ENCODE peak calls at places on chromosome 4, in six cellular contexts. One of them, this sample, is unnamed.

GRCh38 chr4:189304755-189305154 is 635.9 kb upstream of the FRG1 start:
- DNase-seq in H9: no peak
- DNase-seq in IMR-90: peak; percentile 62
- DNase-seq in H1: no peak
- DNase-seq in mesenchymal stem cell: peak; percentile 75
- DNase-seq in trophoblast cell: peak; percentile 9
- DNase-seq in this sample: no peak

GRCh38 chr4:111854494-111855087 is 290.7 kb upstream of the FAM241A start:
- DNase-seq in H9: no peak
- DNase-seq in IMR-90: peak; percentile 30
- DNase-seq in H1: no peak
- DNase-seq in mesenchymal stem cell: peak; percentile 52
- DNase-seq in trophoblast cell: peak; percentile 58
- DNase-seq in this sample: peak; percentile 21

GRCh38 chr4:41213563-41214157 is 682 bp downstream of the APBB2 start:
- DNase-seq in H9: no peak
- DNase-seq in IMR-90: no peak
- DNase-seq in H1: no peak
- DNase-seq in mesenchymal stem cell: peak; percentile 57
- DNase-seq in trophoblast cell: no peak
- DNase-seq in this sample: no peak

GRCh38 chr4:80207172-80207583 is 9.9 kb downstream of the PRDM8 start:
- DNase-seq in H9: peak; percentile 63
- DNase-seq in IMR-90: no peak
- DNase-seq in H1: no peak
- DNase-seq in mesenchymal stem cell: no peak
- DNase-seq in trophoblast cell: no peak
- DNase-seq in this sample: no peak

GRCh38 chr4:47533689-47534347 is 48.7 kb downstream of the ATP10D start:
- DNase-seq in H9: no peak
- DNase-seq in IMR-90: peak; percentile 37
- DNase-seq in H1: no peak
- DNase-seq in mesenchymal stem cell: no peak
- DNase-seq in trophoblast cell: peak; percentile 36
- DNase-seq in this sample: no peak

GRCh38 chr4:15729910-15730533 is 27.2 kb downstream of the BST1 start:
- DNase-seq in H9: no peak
- DNase-seq in IMR-90: peak; percentile 53
- DNase-seq in H1: no peak
- DNase-seq in mesenchymal stem cell: peak; percentile 57
- DNase-seq in trophoblast cell: peak; percentile 87
- DNase-seq in this sample: peak; percentile 29

GRCh38 chr4:175308236-175308635 is 390.1 kb downstream of the ADAM29 start:
- DNase-seq in H9: no peak
- DNase-seq in IMR-90: peak; percentile 58
- DNase-seq in H1: no peak
- DNase-seq in mesenchymal stem cell: peak; percentile 13
- DNase-seq in trophoblast cell: no peak
- DNase-seq in this sample: no peak

GRCh38 chr4:177159600-177159999 is 150.1 kb upstream of the NEIL3 start:
- DNase-seq in H9: peak; percentile 29
- DNase-seq in IMR-90: no peak
- DNase-seq in H1: no peak
- DNase-seq in mesenchymal stem cell: no peak
- DNase-seq in trophoblast cell: no peak
- DNase-seq in this sample: no peak

GRCh38 chr4:125773502-125773901 is 458.7 kb downstream of the FAT4 start:
- DNase-seq in H9: no peak
- DNase-seq in IMR-90: no peak
- DNase-seq in H1: no peak
- DNase-seq in mesenchymal stem cell: no peak
- DNase-seq in trophoblast cell: no peak
- DNase-seq in this sample: no peak
- H4K91ac ChIP-seq in H9: no peak overlapping the region
- H4K91ac ChIP-seq in IMR-90: no peak overlapping the region
- H4K91ac ChIP-seq in H1: no peak overlapping the region
- H4K91ac ChIP-seq in mesenchymal stem cell: no peak overlapping the region
- H4K91ac ChIP-seq in trophoblast cell: no peak overlapping the region
- H4K91ac ChIP-seq in this sample: no peak overlapping the region

GRCh38 chr4:89296871-89297270 is 10.7 kb downstream of the GPRIN3 start:
- DNase-seq in H9: no peak
- DNase-seq in IMR-90: no peak
- DNase-seq in H1: no peak
- DNase-seq in mesenchymal stem cell: no peak
- DNase-seq in trophoblast cell: no peak
- DNase-seq in this sample: no peak

GRCh38 chr4:89298788-89299152 is 8.8 kb downstream of the GPRIN3 start:
- DNase-seq in H9: no peak
- DNase-seq in IMR-90: no peak
- DNase-seq in H1: no peak
- DNase-seq in mesenchymal stem cell: peak; percentile 43
- DNase-seq in trophoblast cell: no peak
- DNase-seq in this sample: no peak

GRCh38 chr4:89299153-89299789 is 8.3 kb downstream of the GPRIN3 start:
- DNase-seq in H9: no peak
- DNase-seq in IMR-90: no peak
- DNase-seq in H1: no peak
- DNase-seq in mesenchymal stem cell: no peak
- DNase-seq in trophoblast cell: no peak
- DNase-seq in this sample: no peak

GRCh38 chr4:89296399-89296798 is 11.2 kb downstream of the GPRIN3 start:
- DNase-seq in H9: no peak
- DNase-seq in IMR-90: no peak
- DNase-seq in H1: no peak
- DNase-seq in mesenchymal stem cell: no peak
- DNase-seq in trophoblast cell: no peak
- DNase-seq in this sample: no peak

DNA sequence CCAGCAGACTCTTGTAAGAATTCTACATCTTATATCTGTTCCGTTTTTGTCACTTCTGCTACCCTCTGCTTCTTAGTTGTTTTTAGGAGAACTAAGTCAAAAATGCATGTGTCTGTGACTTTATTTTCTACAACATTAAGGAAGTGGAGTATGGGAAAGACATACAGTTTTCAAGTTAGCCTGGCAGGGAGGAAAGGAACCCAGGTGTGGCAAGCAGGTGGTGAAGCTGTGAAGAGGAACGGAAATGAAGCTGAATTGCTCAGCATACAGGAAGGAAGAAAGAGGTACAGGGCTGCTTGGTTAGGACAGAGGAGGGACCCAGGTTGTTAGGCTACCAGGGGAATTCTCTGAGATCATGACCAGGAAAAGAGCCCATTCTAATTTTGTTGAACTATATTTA is 9.4 kb downstream of the GPRIN3 start:
- DNase-seq in H9: no peak
- DNase-seq in IMR-90: no peak
- DNase-seq in H1: no peak
- DNase-seq in mesenchymal stem cell: no peak
- DNase-seq in trophoblast cell: no peak
- DNase-seq in this sample: no peak
- H3K27ac ChIP-seq in H9: no peak overlapping the region
- H3K27ac ChIP-seq in IMR-90: no peak overlapping the region
- H3K27ac ChIP-seq in H1: no peak overlapping the region
- H3K27ac ChIP-seq in mesenchymal stem cell: no peak overlapping the region
- H3K27ac ChIP-seq in trophoblast cell: no peak overlapping the region
- H3K27ac ChIP-seq in this sample: no peak overlapping the region

GRCh38 chr4:148454835-148455234 is 12.6 kb upstream of the NR3C2 start:
- DNase-seq in H9: no peak
- DNase-seq in IMR-90: peak; percentile 23
- DNase-seq in H1: no peak
- DNase-seq in mesenchymal stem cell: no peak
- DNase-seq in trophoblast cell: peak; percentile 72
- DNase-seq in this sample: no peak
- H4K91ac ChIP-seq in H9: no peak overlapping the region
- H4K91ac ChIP-seq in IMR-90: no peak overlapping the region
- H4K91ac ChIP-seq in H1: no peak overlapping the region
- H4K91ac ChIP-seq in mesenchymal stem cell: no peak overlapping the region
- H4K91ac ChIP-seq in trophoblast cell: no peak overlapping the region
- H4K91ac ChIP-seq in this sample: no peak overlapping the region

GRCh38 chr4:157222764-157223145 is 2.2 kb downstream of the GRIA2 start:
- DNase-seq in H9: no peak
- DNase-seq in IMR-90: no peak
- DNase-seq in H1: no peak
- DNase-seq in mesenchymal stem cell: no peak
- DNase-seq in trophoblast cell: no peak
- DNase-seq in this sample: no peak

GRCh38 chr4:157221895-157222763 is 1.6 kb downstream of the GRIA2 start:
- DNase-seq in H9: peak; percentile 71
- DNase-seq in IMR-90: no peak
- DNase-seq in H1: no peak
- DNase-seq in mesenchymal stem cell: no peak
- DNase-seq in trophoblast cell: no peak
- DNase-seq in this sample: peak; percentile 62

GRCh38 chr4:157221426-157221894 is 932 bp downstream of the GRIA2 start:
- DNase-seq in H9: no peak
- DNase-seq in IMR-90: no peak
- DNase-seq in H1: no peak
- DNase-seq in mesenchymal stem cell: no peak
- DNase-seq in trophoblast cell: no peak
- DNase-seq in this sample: no peak

GRCh38 chr4:157225096-157225495 is 4.6 kb downstream of the GRIA2 start:
- DNase-seq in H9: no peak
- DNase-seq in IMR-90: no peak
- DNase-seq in H1: no peak
- DNase-seq in mesenchymal stem cell: no peak
- DNase-seq in trophoblast cell: no peak
- DNase-seq in this sample: no peak

DNA sequence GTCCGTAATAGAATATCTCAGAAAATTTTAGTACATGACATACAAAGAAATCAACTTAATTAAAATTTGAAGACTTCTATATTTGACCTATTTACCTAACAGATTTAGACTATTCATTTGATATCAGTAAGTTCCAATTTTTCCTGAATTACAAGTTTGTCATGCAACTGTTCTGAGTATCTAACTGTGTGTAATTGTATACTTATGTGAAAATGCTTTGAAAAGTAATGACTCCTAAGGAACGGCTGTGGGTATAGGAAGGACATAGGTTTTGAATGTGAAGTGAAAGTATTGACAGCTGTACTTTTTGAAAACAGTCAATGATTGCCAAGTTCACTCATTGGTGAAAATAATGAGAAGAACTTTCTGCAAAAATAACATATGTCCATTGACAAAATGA is 2.9 kb downstream of the GRIA2 start:
- DNase-seq in H9: no peak
- DNase-seq in IMR-90: no peak
- DNase-seq in H1: no peak
- DNase-seq in mesenchymal stem cell: no peak
- DNase-seq in trophoblast cell: no peak
- DNase-seq in this sample: no peak
- H3K27ac ChIP-seq in H9: no peak overlapping the region
- H3K27ac ChIP-seq in IMR-90: no peak overlapping the region
- H3K27ac ChIP-seq in H1: no peak overlapping the region
- H3K27ac ChIP-seq in mesenchymal stem cell: no peak overlapping the region
- H3K27ac ChIP-seq in trophoblast cell: no peak overlapping the region
- H3K27ac ChIP-seq in this sample: no peak overlapping the region

GRCh38 chr4:184097240-184097619 is 120.4 kb downstream of the ENPP6 start:
- DNase-seq in H9: peak; percentile 91
- DNase-seq in IMR-90: no peak
- DNase-seq in H1: peak; percentile 56
- DNase-seq in mesenchymal stem cell: no peak
- DNase-seq in trophoblast cell: no peak
- DNase-seq in this sample: no peak

GRCh38 chr4:184090571-184090970 is 127.1 kb downstream of the ENPP6 start:
- DNase-seq in H9: no peak
- DNase-seq in IMR-90: no peak
- DNase-seq in H1: no peak
- DNase-seq in mesenchymal stem cell: no peak
- DNase-seq in trophoblast cell: no peak
- DNase-seq in this sample: no peak

GRCh38 chr4:184097815-184098214 is 119.9 kb downstream of the ENPP6 start:
- DNase-seq in H9: no peak
- DNase-seq in IMR-90: no peak
- DNase-seq in H1: no peak
- DNase-seq in mesenchymal stem cell: no peak
- DNase-seq in trophoblast cell: no peak
- DNase-seq in this sample: no peak

GRCh38 chr4:184096561-184097239 is 121.0 kb downstream of the ENPP6 start:
- DNase-seq in H9: no peak
- DNase-seq in IMR-90: peak; percentile 49
- DNase-seq in H1: no peak
- DNase-seq in mesenchymal stem cell: no peak
- DNase-seq in trophoblast cell: no peak
- DNase-seq in this sample: no peak

DNA sequence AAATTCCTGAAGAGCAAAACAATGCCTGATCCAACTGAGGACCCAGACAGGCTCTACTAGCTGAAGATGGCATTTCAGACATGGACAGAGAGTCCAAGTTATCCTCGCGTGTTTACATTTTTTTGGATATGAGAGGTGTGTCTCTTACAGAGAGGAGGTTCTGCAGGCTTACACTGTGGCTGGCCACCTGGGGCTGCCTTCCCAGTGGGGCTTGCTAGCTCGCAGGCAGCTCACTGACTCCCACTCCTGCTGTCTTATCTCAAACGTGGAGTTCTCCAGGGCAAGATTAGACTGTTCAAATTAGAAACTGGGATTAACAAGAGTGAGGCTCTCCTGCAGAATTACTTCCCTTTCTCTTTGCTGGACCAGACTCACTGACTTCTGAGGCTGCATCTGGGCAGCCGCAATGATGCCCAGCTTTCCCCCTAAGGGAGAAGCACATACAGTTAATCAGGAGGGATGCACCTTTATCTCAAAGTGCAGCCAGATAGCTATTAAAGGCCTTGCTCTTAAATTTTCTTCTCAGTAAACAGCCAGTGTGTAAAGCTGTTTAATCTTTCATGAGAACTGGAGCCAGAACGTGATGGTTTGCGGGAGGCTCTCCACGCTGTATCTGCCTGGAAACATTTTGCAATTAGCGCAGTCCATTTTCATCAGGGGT is 123.0 kb downstream of the ENPP6 start:
- DNase-seq in H9: no peak
- DNase-seq in IMR-90: no peak
- DNase-seq in H1: no peak
- DNase-seq in mesenchymal stem cell: no peak
- DNase-seq in trophoblast cell: peak; percentile 23
- DNase-seq in this sample: no peak
- H4K91ac ChIP-seq in H9: no peak overlapping the region
- H4K91ac ChIP-seq in IMR-90: no peak overlapping the region
- H4K91ac ChIP-seq in H1: no peak overlapping the region
- H4K91ac ChIP-seq in mesenchymal stem cell: no peak overlapping the region
- H4K91ac ChIP-seq in trophoblast cell: no peak overlapping the region
- H4K91ac ChIP-seq in this sample: no peak overlapping the region

DNA sequence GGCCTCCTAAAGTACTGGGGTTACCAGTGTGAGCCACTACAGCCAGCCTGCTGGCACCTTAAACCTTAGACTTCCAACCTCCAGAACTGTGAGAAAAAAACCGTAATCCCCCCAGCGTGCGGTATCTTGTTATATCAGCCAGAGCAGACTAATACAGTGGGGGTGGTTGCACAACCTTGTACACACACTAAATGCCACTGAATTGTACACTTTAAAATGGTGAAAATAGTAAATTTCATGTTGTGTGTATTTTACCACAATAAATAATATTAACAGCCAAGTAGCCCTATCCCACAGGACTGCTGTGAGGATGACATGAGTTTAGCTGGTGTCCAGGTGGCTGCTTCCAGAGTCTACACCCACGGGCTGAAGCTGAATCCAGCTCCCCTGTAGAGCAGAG is 38.8 kb downstream of the ZBTB49 start:
- DNase-seq in H9: no peak
- DNase-seq in IMR-90: no peak
- DNase-seq in H1: no peak
- DNase-seq in mesenchymal stem cell: no peak
- DNase-seq in trophoblast cell: no peak
- DNase-seq in this sample: no peak
- H3K27ac ChIP-seq in H9: no peak overlapping the region
- H3K27ac ChIP-seq in IMR-90: no peak overlapping the region
- H3K27ac ChIP-seq in H1: no peak overlapping the region
- H3K27ac ChIP-seq in mesenchymal stem cell: no peak overlapping the region
- H3K27ac ChIP-seq in trophoblast cell: no peak overlapping the region
- H3K27ac ChIP-seq in this sample: no peak overlapping the region

GRCh38 chr4:157607996-157608395 is 387.5 kb downstream of the GRIA2 start:
- DNase-seq in H9: no peak
- DNase-seq in IMR-90: no peak
- DNase-seq in H1: no peak
- DNase-seq in mesenchymal stem cell: no peak
- DNase-seq in trophoblast cell: no peak
- DNase-seq in this sample: no peak
- H4K91ac ChIP-seq in H9: no peak overlapping the region
- H4K91ac ChIP-seq in IMR-90: no peak overlapping the region
- H4K91ac ChIP-seq in H1: no peak overlapping the region
- H4K91ac ChIP-seq in mesenchymal stem cell: no peak overlapping the region
- H4K91ac ChIP-seq in trophoblast cell: no peak overlapping the region
- H4K91ac ChIP-seq in this sample: no peak overlapping the region

This sample was measured in neuronal stem cell.